ENCODE peak calls at places on chromosomes 4 and X, in five cellular contexts. P is psoas muscle; A is CD8-positive, alpha-beta T cell; L is left ventricle myocardium inferior; N is stomach. Q is an unnamed sample.

GRCh38 chrX:130746709-130747347 is 156.2 kb downstream of the ENOX2 start:
- DNase-seq in P (no peak), A (no peak), L (no peak), N (no peak), Q (no peak)

GRCh38 chrX:126137899-126138298 is 28.2 kb downstream of the DCAF12L2 start:
- DNase-seq in P (no peak), A (no peak), L (no peak), N (no peak), Q (no peak)

GRCh38 chr4:25171451-25171850 is 11.2 kb upstream of the SEPSECS start:
- DNase-seq in P (no peak), A (no peak), L (no peak), N (no peak), Q (no peak)

GRCh38 chrX:12011075-12011474 is 127.2 kb upstream of the FRMPD4 start:
- DNase-seq in P (no peak), A (no peak), L (no peak), N (no peak), Q (no peak)

GRCh38 chrX:65034292-65034640 is 58.0 kb upstream of the ZC4H2 start:
- DNase-seq in P (no peak), A (no peak), L (no peak), N (no peak), Q (no peak)

GRCh38 chr4:138522366-138522765 is 280.2 kb upstream of the SLC7A11 start:
- DNase-seq in P (no peak), A (no peak), L (no peak), N (no peak), Q (no peak)

GRCh38 chr4:120921456-120922389 is 803 bp downstream of the PRDM5 start:
- DNase-seq in P (peak; percentile 77), A (peak; percentile 17), L (peak; percentile 79), N (peak; percentile 59), Q (peak; percentile 76)

GRCh38 chr4:15244354-15244753 is 183.5 kb upstream of the C1QTNF7 start:
- DNase-seq in P (no peak), A (no peak), L (no peak), N (no peak), Q (no peak)

GRCh38 chr4:145939241-145939640 is 618 bp upstream of the ZNF827 start:
- DNase-seq in P (no peak), A (no peak), L (no peak), N (no peak), Q (no peak)

GRCh38 chr4:130820448-130820847 is 1724.5 kb downstream of the C4orf33 start:
- DNase-seq in P (no peak), A (no peak), L (no peak), N (no peak), Q (no peak)

GRCh38 chrX:1222511-1223252 is 10.2 kb upstream of the CRLF2 start:
- DNase-seq in P (no peak), A (no peak), L (no peak), N (no peak), Q (no peak)

GRCh38 chr4:87038837-87039715 is 104.3 kb downstream of the AFF1 start:
- DNase-seq in P (peak; percentile 80), A (no peak), L (peak; percentile 65), N (peak; percentile 32), Q (no peak)
- H3K4me1 ChIP-seq in P (peaks cover 99% of the 10 kb centered on the region), A (peaks cover 10% of the 10 kb centered on the region), L (peaks cover 100% of the 10 kb centered on the region), N (peaks cover 56% of the 10 kb centered on the region), Q (peaks cover 25% of the 10 kb centered on the region)

GRCh38 chr4:58247792-58248191 is 1137.6 kb upstream of the IGFBP7 start:
- DNase-seq in P (no peak), A (no peak), L (no peak), N (no peak), Q (no peak)
- TF ChIP-seq CTCF in P (no peak), A (no peak), L (no peak), N (no peak), Q (no peak)

DNA sequence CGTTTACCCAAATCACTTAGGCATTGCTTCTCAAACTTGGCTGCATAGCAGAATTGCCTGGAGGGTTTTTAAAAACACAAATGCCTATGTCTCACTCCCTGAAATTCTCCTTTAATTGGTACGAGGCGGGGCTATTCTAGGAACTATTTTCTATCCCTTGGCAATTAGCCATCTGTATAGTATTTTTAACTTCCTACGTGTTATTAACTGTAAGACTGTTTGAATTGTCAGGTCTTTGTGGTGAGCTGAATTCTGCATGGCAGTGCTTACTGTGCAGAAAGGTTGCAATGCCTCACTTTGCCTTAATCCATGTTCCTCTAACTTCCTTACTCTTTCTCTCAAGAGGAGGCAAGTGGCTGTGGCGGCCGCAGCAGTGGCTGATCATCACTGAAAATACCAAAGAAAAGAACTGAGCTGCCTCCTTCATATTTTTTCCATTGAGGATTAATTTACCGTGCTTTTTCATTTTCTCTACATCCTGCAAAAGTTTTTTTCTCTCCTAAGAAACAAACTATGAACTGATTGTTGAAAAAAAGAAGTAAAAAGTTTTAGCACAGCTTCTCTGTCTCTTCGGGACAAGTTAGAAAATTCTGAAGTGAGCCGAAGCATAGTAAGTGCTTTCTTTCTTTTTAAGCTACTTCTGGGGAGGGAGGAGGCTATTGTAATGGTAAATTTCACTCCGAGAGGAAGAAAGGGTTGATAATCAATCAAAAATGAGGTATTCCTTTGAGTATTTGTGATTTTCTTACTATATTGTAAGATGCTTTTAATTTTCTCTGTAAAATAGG is at the start of gene SHROOM3:
- DNase-seq in P (no peak), A (no peak), L (no peak), N (no peak), Q (no peak)
- H3K4me3 ChIP-seq in P (peak within 1 kb of the TSS; percentile 40), A (no peak within 1 kb of the TSS), L (peak within 1 kb of the TSS; percentile 49), N (no peak within 1 kb of the TSS), Q (no peak within 1 kb of the TSS)

GRCh38 chr4:122512430-122512829 is 55.9 kb upstream of the IL2 start:
- DNase-seq in P (no peak), A (no peak), L (no peak), N (no peak), Q (no peak)
- H3K4me1 ChIP-seq in P (no peaks in the 10 kb centered on the region), A (no peaks in the 10 kb centered on the region), L (no peaks in the 10 kb centered on the region), N (no peaks in the 10 kb centered on the region), Q (no peaks in the 10 kb centered on the region)

GRCh38 chr4:83389037-83389755 is 54.5 kb upstream of the HPSE start:
- DNase-seq in P (no peak), A (no peak), L (no peak), N (no peak), Q (no peak)

GRCh38 chr4:83390965-83391364 is 56.3 kb upstream of the HPSE start:
- DNase-seq in P (no peak), A (no peak), L (no peak), N (no peak), Q (no peak)

GRCh38 chr4:83386931-83387897 is 52.6 kb upstream of the HPSE start:
- DNase-seq in P (no peak), A (no peak), L (no peak), N (no peak), Q (no peak)

GRCh38 chr4:83389756-83390505 is 55.3 kb upstream of the HPSE start:
- DNase-seq in P (no peak), A (no peak), L (no peak), N (no peak), Q (no peak)

GRCh38 chr4:83387922-83388676 is 53.5 kb upstream of the HPSE start:
- DNase-seq in P (no peak), A (no peak), L (no peak), N (no peak), Q (no peak)
- TF ChIP-seq CTCF in P (no peak), A (no peak), L (no peak), N (no peak), Q (no peak)

GRCh38 chr4:52862605-52863236 is 604 bp downstream of the RASL11B start:
- DNase-seq in P (no peak), A (no peak), L (no peak), N (no peak), Q (no peak)

GRCh38 chr4:52861171-52861873 is 795 bp upstream of the RASL11B start:
- DNase-seq in P (no peak), A (no peak), L (no peak), N (no peak), Q (no peak)

GRCh38 chr4:52864816-52865215 is 2.7 kb downstream of the RASL11B start:
- DNase-seq in P (no peak), A (no peak), L (no peak), N (peak; percentile 39), Q (no peak)

GRCh38 chr4:52863324-52863723 is 1.2 kb downstream of the RASL11B start:
- DNase-seq in P (no peak), A (no peak), L (no peak), N (no peak), Q (no peak)

DNA sequence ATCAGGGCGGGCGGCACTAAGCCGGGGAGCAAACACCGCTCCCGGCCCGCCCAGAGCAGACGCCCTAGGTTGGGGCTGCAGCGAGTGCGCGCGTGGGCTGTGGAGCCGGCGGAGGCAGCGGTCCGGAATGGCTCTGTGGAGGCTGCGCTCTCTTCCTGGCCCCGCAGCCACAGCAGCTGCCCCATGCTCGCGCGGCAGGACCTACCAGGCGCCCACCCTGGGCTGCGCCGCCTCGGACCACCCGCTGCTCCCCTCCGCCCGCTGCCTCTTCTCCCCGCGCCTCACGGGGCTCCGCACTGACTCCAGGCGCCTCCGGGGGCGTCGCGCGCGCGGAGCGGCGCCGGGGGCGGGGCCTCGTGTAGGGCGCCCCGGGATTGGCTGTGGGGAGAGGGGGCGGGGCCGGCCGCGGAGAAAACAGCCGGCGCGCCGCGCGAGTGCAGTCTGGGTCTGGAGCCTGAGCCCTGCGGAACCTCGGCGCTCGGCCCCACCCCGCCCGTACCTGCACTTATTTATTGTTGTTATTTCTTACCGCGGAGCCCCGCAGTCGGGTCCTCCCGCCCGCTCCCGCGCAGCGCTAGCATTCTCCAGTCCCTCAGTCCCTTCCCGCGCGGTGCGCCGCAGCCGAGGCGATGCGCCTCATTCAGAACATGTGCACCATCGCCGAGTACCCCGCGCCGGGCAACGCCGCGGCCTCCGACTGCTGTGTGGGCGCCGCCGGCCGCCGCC is at the start of gene RASL11B:
- DNase-seq in P (peak; percentile 87), A (peak; percentile 80), L (peak; percentile 89), N (peak; percentile 89), Q (peak; percentile 75)
- H3K4me3 ChIP-seq in P (peak within 1 kb of the TSS; percentile 73), A (peak within 1 kb of the TSS; percentile 65), L (peak within 1 kb of the TSS; percentile 86), N (peak within 1 kb of the TSS; percentile 73), Q (peak within 1 kb of the TSS; percentile 69)

GRCh38 chr4:54940996-54941395 is 184.4 kb downstream of the KDR start:
- DNase-seq in P (no peak), A (no peak), L (no peak), N (no peak), Q (no peak)
- H3K4me1 ChIP-seq in P (no peaks in the 10 kb centered on the region), A (peaks cover 40% of the 10 kb centered on the region), L (peaks cover 10% of the 10 kb centered on the region), N (no peaks in the 10 kb centered on the region), Q (peaks cover 6% of the 10 kb centered on the region)

GRCh38 chrX:111382277-111382676 is 29.7 kb downstream of the DCX start:
- DNase-seq in P (no peak), A (no peak), L (no peak), N (no peak), Q (no peak)
- TF ChIP-seq CTCF in P (no peak), A (no peak), L (no peak), N (no peak), Q (no peak)

DNA sequence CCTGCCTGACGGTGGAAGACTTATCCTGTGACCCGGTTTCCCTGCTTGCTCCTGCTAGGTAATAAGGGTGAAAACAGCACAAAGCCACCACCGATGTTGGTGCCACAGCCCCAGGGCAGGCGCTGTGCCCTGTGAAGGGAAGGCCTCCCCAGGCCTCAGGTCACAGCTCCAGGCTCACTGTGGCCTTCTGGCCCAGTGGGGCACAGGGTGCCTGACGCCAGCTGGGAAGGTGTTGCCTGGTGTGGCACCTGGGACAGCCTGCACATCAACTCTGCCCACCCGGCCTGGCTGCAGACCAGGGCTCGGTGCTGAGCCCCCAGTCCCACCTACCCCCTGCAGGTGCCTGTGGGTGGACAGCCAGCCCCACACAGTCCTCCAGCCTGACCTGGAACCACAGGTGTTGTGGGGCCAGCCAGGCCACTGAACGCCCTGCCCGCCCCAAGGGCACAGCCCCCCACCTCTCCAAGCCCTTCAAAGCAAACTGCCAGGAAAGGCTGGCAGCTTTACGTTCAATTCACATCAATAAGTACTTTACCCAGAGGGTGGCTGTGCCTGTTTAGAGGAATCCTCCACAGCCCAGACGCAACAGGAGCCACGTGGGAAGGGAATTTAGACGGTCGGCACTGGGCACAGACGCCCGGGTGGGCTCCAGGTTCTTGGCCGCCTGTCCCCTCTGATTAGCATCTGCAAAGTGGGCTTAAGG is 54.3 kb downstream of the ZFYVE28 start:
- DNase-seq in P (no peak), A (no peak), L (no peak), N (no peak), Q (no peak)
- H3K4me3 ChIP-seq in P (peak overlapping the region; percentile 56), A (peak overlapping the region; percentile 74), L (peak overlapping the region; percentile 64), N (peak overlapping the region; percentile 50), Q (peak overlapping the region; percentile 21)

Q was measured in lung.